ENCODE peak calls at places on chromosome 5, in four cellular contexts. S is K562, W is HepG2, P is GM12878. V is an unnamed sample.

GRCh38 chr5:6158974-6159863 is 219.1 kb downstream of the MED10 start:
- DNase-seq in P (no peak), W (peak; percentile 12), S (no peak), V (no peak)

GRCh38 chr5:80414113-80414512 is 6.2 kb downstream of the ZFYVE16 start:
- DNase-seq in P (no peak), S (no peak), W (no peak), V (no peak)

GRCh38 chr5:112895682-112896081 is 26.3 kb downstream of the REEP5 start:
- DNase-seq in W (no peak), S (no peak), P (no peak), V (no peak)

GRCh38 chr5:74459984-74460383 is 180.5 kb downstream of the ENC1 start:
- DNase-seq in S (no peak), W (no peak), P (no peak), V (no peak)

GRCh38 chr5:53366245-53366644 is 114.2 kb upstream of the FST start:
- DNase-seq in P (no peak), W (no peak), S (no peak), V (no peak)

GRCh38 chr5:140966293-140967225 is at the start of gene PCDHAC2:
- DNase-seq in W (no peak), P (no peak), S (no peak), V (no peak)

GRCh38 chr5:159337291-159337974 is 7.1 kb upstream of the IL12B start:
- DNase-seq in P (no peak), S (peak; percentile 10), W (no peak), V (no peak)

GRCh38 chr5:139058121-139058520 is 140.0 kb downstream of the SIL1 start:
- DNase-seq in W (no peak), S (no peak), P (no peak), V (no peak)

GRCh38 chr5:10262995-10263394 is 12.9 kb downstream of the CCT5 start:
- DNase-seq in S (no peak), P (no peak), W (no peak), V (no peak)

GRCh38 chr5:143182901-143183820 is 220.3 kb downstream of the NR3C1 start:
- DNase-seq in S (no peak), P (peak; percentile 84), W (peak; percentile 66), V (no peak)

GRCh38 chr5:158801286-158801685 is 298.4 kb downstream of the EBF1 start:
- DNase-seq in W (no peak), P (no peak), S (no peak), V (no peak)

GRCh38 chr5:43416988-43417394 is 4.8 kb upstream of the CCL28 start:
- DNase-seq in P (no peak), S (peak; percentile 5), W (no peak), V (no peak)

GRCh38 chr5:64160196-64160595 is 5.4 kb upstream of the RNF180 start:
- DNase-seq in S (no peak), P (no peak), W (no peak), V (no peak)

GRCh38 chr5:144941-145340 is 46.4 kb upstream of the LRRC14B start:
- DNase-seq in S (no peak), W (no peak), P (no peak), V (no peak)

GRCh38 chr5:129460121-129460950 is at the start of gene ADAMTS19:
- DNase-seq in P (no peak), W (no peak), S (no peak), V (peak; percentile 69)

GRCh38 chr5:118862596-118862995 is 125.8 kb downstream of the DTWD2 start:
- DNase-seq in W (no peak), P (no peak), S (no peak), V (no peak)

GRCh38 chr5:127311349-127311748 is 20.8 kb downstream of the MEGF10 start:
- DNase-seq in P (no peak), S (no peak), W (no peak), V (no peak)

GRCh38 chr5:57172466-57172961 is 1.3 kb upstream of the GPBP1 start:
- DNase-seq in P (no peak), S (no peak), W (no peak), V (no peak)

GRCh38 chr5:90571147-90571773 is 12.7 kb downstream of the ADGRV1 start:
- DNase-seq in P (no peak), S (no peak), W (no peak), V (no peak)

GRCh38 chr5:144468542-144468941 is 297.9 kb downstream of the KCTD16 start:
- DNase-seq in S (no peak), P (no peak), W (no peak), V (no peak)

GRCh38 chr5:172091956-172092732 is 85.7 kb upstream of the FBXW11 start:
- DNase-seq in S (no peak), W (no peak), P (no peak), V (no peak)

GRCh38 chr5:36638056-36638455 is 31.6 kb downstream of the SLC1A3 start:
- DNase-seq in S (no peak), P (no peak), W (no peak), V (no peak)

GRCh38 chr5:124651663-124652513 is 94.6 kb downstream of the ZNF608 start:
- DNase-seq in P (no peak), W (peak; percentile 52), S (peak; percentile 94), V (peak; percentile 79)

GRCh38 chr5:68290260-68290674 is 74.7 kb downstream of the PIK3R1 start:
- DNase-seq in P (no peak), S (peak; percentile 71), W (no peak), V (no peak)
- TF ChIP-seq TARDBP in P (no peak), S (no peak), W (no peak), V (no peak)

GRCh38 chr5:132460835-132461230 is 29.7 kb downstream of the IRF1 start:
- DNase-seq in S (no peak), W (no peak), P (no peak), V (no peak)
- TF ChIP-seq BHLHE40 in S (no peak), W (no peak), P (no peak), V (no peak)

GRCh38 chr5:76547242-76547890 is 75.8 kb downstream of the F2RL2 start:
- DNase-seq in S (no peak), P (peak; percentile 88), W (no peak), V (no peak)
- TF ChIP-seq FOXM1 in S (no peak), P (no peak), W (no peak), V (no peak)

DNA sequence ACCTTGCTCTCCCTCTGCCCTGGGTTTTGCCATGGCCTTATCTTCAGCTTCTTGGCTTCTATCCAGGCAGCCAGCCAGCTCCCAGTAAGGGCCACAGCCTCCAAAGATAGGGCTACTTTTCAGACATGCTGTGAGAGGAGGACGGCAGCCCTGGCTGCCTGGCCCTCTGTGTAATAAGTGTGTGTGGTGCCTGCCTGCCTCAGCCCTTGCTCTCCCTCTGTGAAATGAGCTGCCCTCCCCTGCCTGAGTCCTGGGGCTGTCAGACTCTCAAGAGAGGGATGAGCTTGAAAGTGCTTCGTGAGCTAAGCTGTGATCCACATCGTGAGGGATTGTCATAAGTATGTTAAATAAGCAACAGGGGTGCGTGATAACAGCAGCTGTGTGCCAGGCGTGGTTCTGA is 8.1 kb downstream of the NDST1 start:
- DNase-seq in W (peak; percentile 25), S (peak; percentile 77), P (no peak), V (no peak)
- TF ChIP-seq TARDBP in W (no peak), S (no peak), P (no peak), V (no peak)

GRCh38 chr5:13771011-13771571 is 173.4 kb downstream of the DNAH5 start:
- DNase-seq in S (no peak), P (no peak), W (no peak), V (no peak)
- TF ChIP-seq BHLHE40 in S (no peak), P (no peak), W (no peak), V (no peak)

DNA sequence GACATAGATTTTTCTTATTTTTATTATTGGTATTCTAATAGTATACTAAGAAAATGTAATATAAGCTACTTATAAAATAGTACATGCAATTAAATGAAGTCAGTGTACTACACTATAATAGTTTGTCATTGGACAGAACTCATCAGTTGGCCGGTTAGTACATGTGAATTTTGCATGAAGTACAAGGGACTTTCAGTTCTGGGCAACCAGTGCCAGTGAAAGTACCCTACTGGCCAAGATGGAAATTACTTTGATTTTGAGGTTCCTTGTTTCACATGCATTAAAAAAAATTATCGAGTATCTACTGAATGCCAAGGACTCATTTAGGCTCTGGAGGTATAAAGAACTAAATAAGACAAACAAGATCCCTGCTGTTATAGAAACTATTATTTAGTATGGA is 213.4 kb upstream of the ELL2 start:
- DNase-seq in P (peak; percentile 17), S (no peak), W (no peak), V (no peak)
- TF ChIP-seq FOXM1 in P (no peak), S (no peak), W (no peak), V (no peak)

GRCh38 chr5:154191467-154192261 is 1.1 kb downstream of the GALNT10 start:
- DNase-seq in P (no peak), S (no peak), W (no peak), V (no peak)

GRCh38 chr5:154193176-154193575 is 2.6 kb downstream of the GALNT10 start:
- DNase-seq in P (no peak), S (no peak), W (no peak), V (no peak)

GRCh38 chr5:154189819-154190651 is 498 bp upstream of the GALNT10 start:
- DNase-seq in P (no peak), S (peak; percentile 90), W (peak; percentile 61), V (peak; percentile 86)

GRCh38 chr5:154190652-154191304 is at the start of gene GALNT10:
- DNase-seq in W (peak; percentile 23), P (no peak), S (peak; percentile 87), V (peak; percentile 88)

GRCh38 chr5:154189256-154189818 is 1.2 kb upstream of the GALNT10 start:
- DNase-seq in P (no peak), S (no peak), W (no peak), V (no peak)
- TF ChIP-seq TARDBP in P (no peak), S (no peak), W (no peak), V (no peak)

DNA sequence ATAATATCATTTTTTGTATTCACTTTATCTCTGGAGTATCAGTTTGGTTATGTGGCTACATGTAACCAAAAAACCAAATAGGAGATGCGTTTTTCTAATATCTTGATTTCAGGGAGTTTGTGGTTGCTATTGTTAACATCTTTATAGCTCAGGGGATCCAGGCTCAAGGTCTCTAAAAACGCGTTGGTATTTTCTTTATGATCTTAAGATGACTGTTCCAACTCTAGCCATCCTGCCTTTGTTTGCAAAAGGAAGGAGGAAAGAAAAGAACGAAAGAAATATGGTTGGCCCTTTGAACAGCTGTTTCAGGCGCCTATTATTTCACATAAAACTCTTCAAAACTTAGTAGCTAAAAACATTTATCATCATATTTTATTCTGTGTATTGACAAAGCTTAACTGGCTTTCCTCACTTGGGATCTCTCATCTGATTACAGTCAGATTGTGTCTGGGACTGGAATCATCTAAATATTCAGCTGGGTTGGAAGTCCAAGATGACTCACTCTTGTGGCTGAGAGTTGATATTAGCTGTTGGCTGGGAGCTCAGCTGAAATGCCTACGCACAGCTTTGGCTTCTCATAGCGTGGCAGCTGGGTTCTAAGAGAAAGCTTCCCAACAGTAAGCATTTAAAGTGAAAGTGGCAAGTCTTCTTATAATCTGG is 60.1 kb downstream of the FAM174A start:
- DNase-seq in W (peak; percentile 53), P (no peak), S (peak; percentile 5), V (no peak)
- TF ChIP-seq BHLHE40 in W (no peak), P (no peak), S (no peak), V (no peak)